ENCODE peak calls at places on chromosomes 12 and 14, in seven cellular contexts. One of them, this sample, is unnamed.

GRCh38 chr14:92425101-92425500 is 88.5 kb upstream of the RIN3 start:
- DNase-seq in SK-N-SH: no peak
- DNase-seq in sigmoid colon: no peak
- DNase-seq in esophagus squamous epithelium: no peak
- DNase-seq in hepatocyte: no peak
- DNase-seq in lower lobe of right lung: no peak
- DNase-seq in Panc1: no peak
- DNase-seq in this sample: no peak

GRCh38 chr14:104968541-104969401 is 9.4 kb downstream of the AHNAK2 start:
- DNase-seq in Panc1: no peak
- DNase-seq in esophagus squamous epithelium: no peak
- DNase-seq in hepatocyte: peak
- DNase-seq in lower lobe of right lung: peak
- DNase-seq in sigmoid colon: peak
- DNase-seq in SK-N-SH: peak
- DNase-seq in this sample: no peak

GRCh38 chr12:91877022-91877421 is 268.6 kb downstream of the BTG1 start:
- DNase-seq in Panc1: no peak
- DNase-seq in sigmoid colon: peak
- DNase-seq in hepatocyte: no peak
- DNase-seq in lower lobe of right lung: peak
- DNase-seq in esophagus squamous epithelium: peak
- DNase-seq in SK-N-SH: no peak
- DNase-seq in this sample: peak

GRCh38 chr12:16346931-16347330 is 514 bp upstream of the MGST1 start:
- DNase-seq in esophagus squamous epithelium: no peak
- DNase-seq in hepatocyte: peak
- DNase-seq in sigmoid colon: no peak
- DNase-seq in Panc1: no peak
- DNase-seq in SK-N-SH: no peak
- DNase-seq in lower lobe of right lung: no peak
- DNase-seq in this sample: peak

GRCh38 chr14:45786266-45786665 is 533.3 kb upstream of the MIS18BP1 start:
- DNase-seq in lower lobe of right lung: no peak
- DNase-seq in hepatocyte: no peak
- DNase-seq in Panc1: no peak
- DNase-seq in sigmoid colon: no peak
- DNase-seq in esophagus squamous epithelium: no peak
- DNase-seq in SK-N-SH: no peak
- DNase-seq in this sample: no peak

GRCh38 chr14:93894992-93895391 is 32.2 kb upstream of the FAM181A start:
- DNase-seq in esophagus squamous epithelium: no peak
- DNase-seq in sigmoid colon: no peak
- DNase-seq in lower lobe of right lung: no peak
- DNase-seq in hepatocyte: no peak
- DNase-seq in Panc1: no peak
- DNase-seq in SK-N-SH: peak
- DNase-seq in this sample: no peak

GRCh38 chr12:98948566-98948965 is 303.5 kb downstream of the APAF1 start:
- DNase-seq in esophagus squamous epithelium: no peak
- DNase-seq in lower lobe of right lung: no peak
- DNase-seq in hepatocyte: no peak
- DNase-seq in sigmoid colon: no peak
- DNase-seq in SK-N-SH: no peak
- DNase-seq in Panc1: no peak
- DNase-seq in this sample: no peak

GRCh38 chr14:99023371-99023770 is 248.6 kb downstream of the BCL11B start:
- DNase-seq in sigmoid colon: no peak
- DNase-seq in SK-N-SH: no peak
- DNase-seq in lower lobe of right lung: no peak
- DNase-seq in esophagus squamous epithelium: no peak
- DNase-seq in hepatocyte: no peak
- DNase-seq in Panc1: no peak
- DNase-seq in this sample: no peak

GRCh38 chr12:119676573-119676972 is 8.6 kb downstream of the PRKAB1 start:
- DNase-seq in esophagus squamous epithelium: no peak
- DNase-seq in Panc1: no peak
- DNase-seq in hepatocyte: no peak
- DNase-seq in SK-N-SH: no peak
- DNase-seq in lower lobe of right lung: no peak
- DNase-seq in sigmoid colon: no peak
- DNase-seq in this sample: no peak

GRCh38 chr14:36522347-36522971 is 2.4 kb upstream of the NKX2-1 start:
- DNase-seq in Panc1: no peak
- DNase-seq in esophagus squamous epithelium: no peak
- DNase-seq in sigmoid colon: no peak
- DNase-seq in lower lobe of right lung: no peak
- DNase-seq in hepatocyte: no peak
- DNase-seq in SK-N-SH: no peak
- DNase-seq in this sample: no peak

GRCh38 chr12:100234591-100235304 is 32.1 kb downstream of the DEPDC4 start:
- DNase-seq in esophagus squamous epithelium: no peak
- DNase-seq in SK-N-SH: peak
- DNase-seq in hepatocyte: peak
- DNase-seq in lower lobe of right lung: no peak
- DNase-seq in sigmoid colon: no peak
- DNase-seq in Panc1: peak
- DNase-seq in this sample: peak

GRCh38 chr14:63852271-63852816 is 460 bp upstream of the SYNE2 start:
- DNase-seq in lower lobe of right lung: no peak
- DNase-seq in Panc1: no peak
- DNase-seq in SK-N-SH: peak
- DNase-seq in hepatocyte: no peak
- DNase-seq in esophagus squamous epithelium: no peak
- DNase-seq in sigmoid colon: no peak
- DNase-seq in this sample: peak

GRCh38 chr12:51721281-51721940 is 127.1 kb downstream of the FIGNL2 start:
- DNase-seq in Panc1: no peak
- DNase-seq in lower lobe of right lung: peak
- DNase-seq in SK-N-SH: peak
- DNase-seq in esophagus squamous epithelium: no peak
- DNase-seq in hepatocyte: peak
- DNase-seq in sigmoid colon: peak
- DNase-seq in this sample: peak

GRCh38 chr12:109581856-109582255 is 8.3 kb downstream of the MVK start:
- DNase-seq in SK-N-SH: no peak
- DNase-seq in lower lobe of right lung: peak
- DNase-seq in hepatocyte: no peak
- DNase-seq in Panc1: no peak
- DNase-seq in esophagus squamous epithelium: no peak
- DNase-seq in sigmoid colon: no peak
- DNase-seq in this sample: no peak

GRCh38 chr14:22379727-22380126 is 209.3 kb downstream of the DAD1 start:
- DNase-seq in Panc1: no peak
- DNase-seq in SK-N-SH: no peak
- DNase-seq in esophagus squamous epithelium: no peak
- DNase-seq in lower lobe of right lung: no peak
- DNase-seq in sigmoid colon: no peak
- DNase-seq in hepatocyte: no peak
- DNase-seq in this sample: no peak

GRCh38 chr12:113396828-113397496 is 6.7 kb downstream of the SDS start:
- DNase-seq in esophagus squamous epithelium: no peak
- DNase-seq in hepatocyte: no peak
- DNase-seq in SK-N-SH: peak
- DNase-seq in lower lobe of right lung: no peak
- DNase-seq in Panc1: no peak
- DNase-seq in sigmoid colon: no peak
- DNase-seq in this sample: no peak

GRCh38 chr12:119843100-119843499 is 34.0 kb downstream of the CIT start:
- DNase-seq in lower lobe of right lung: no peak
- DNase-seq in Panc1: no peak
- DNase-seq in SK-N-SH: no peak
- DNase-seq in esophagus squamous epithelium: no peak
- DNase-seq in hepatocyte: peak
- DNase-seq in sigmoid colon: no peak
- DNase-seq in this sample: no peak

DNA sequence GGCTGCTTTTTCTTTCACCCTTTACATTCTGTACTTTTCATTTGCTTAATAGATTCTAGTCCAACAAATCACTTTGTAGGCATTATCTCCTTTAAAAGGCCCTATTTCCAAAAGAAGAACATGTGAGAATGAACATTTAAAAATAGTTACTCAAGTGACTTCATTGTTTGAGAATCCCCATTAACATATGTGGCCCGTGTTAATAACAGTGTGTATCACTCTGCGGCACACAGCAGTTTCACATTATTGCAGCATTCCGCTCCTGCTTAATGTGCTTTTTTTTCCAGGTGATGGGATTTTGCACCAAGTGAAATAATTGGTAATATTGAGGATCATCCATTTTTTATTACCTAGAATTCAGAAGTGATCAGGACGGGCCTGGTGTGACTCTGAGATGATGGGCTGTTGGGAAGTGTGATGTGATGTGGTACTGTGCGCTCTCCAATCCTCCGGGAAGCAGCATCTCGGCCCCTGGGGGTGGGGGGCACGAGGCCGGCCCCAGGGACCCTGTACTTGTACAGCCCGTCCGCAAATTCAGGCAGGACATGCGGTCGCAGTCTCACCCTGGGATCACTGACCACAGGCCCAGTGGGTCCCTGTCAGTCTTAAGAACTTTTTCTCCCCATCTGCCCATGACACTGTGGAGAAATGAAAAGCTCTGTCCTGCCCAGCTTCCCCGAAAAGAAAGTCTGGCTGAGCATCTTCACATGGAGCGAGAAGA is 32.9 kb downstream of the SLC15A4 start:
- DNase-seq in lower lobe of right lung: no peak
- DNase-seq in hepatocyte: no peak
- DNase-seq in Panc1: no peak
- DNase-seq in sigmoid colon: peak
- DNase-seq in esophagus squamous epithelium: no peak
- DNase-seq in SK-N-SH: no peak
- DNase-seq in this sample: no peak
- H3K27ac ChIP-seq in lower lobe of right lung: no peak
- H3K27ac ChIP-seq in hepatocyte: no peak
- H3K27ac ChIP-seq in Panc1: no peak
- H3K27ac ChIP-seq in sigmoid colon: no peak
- H3K27ac ChIP-seq in esophagus squamous epithelium: no peak
- H3K27ac ChIP-seq in SK-N-SH: no peak
- H3K27ac ChIP-seq in this sample: no peak

DNA sequence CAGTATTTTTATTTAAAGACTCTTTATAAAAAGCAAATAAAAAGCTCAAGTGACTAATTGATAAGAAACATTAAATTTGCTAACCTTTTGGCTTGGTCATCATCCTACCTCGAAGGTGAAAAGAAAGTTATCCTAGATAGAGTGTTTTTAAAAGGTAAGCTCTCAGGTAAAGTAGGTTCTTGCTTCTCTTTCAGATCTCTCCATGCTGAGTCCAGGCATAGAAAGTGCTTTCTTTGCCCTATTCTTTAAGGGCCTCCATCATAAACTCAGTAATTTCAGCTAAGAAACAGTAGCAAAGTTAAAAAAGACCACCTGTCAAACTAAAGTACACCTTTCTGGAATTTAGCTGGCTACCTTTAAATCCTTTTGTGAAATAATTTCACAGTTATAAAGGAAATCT is 20.6 kb upstream of the ANHX start:
- DNase-seq in hepatocyte: no peak
- DNase-seq in SK-N-SH: no peak
- DNase-seq in esophagus squamous epithelium: no peak
- DNase-seq in lower lobe of right lung: no peak
- DNase-seq in Panc1: no peak
- DNase-seq in sigmoid colon: no peak
- DNase-seq in this sample: no peak
- H3K27ac ChIP-seq in hepatocyte: no peak
- H3K27ac ChIP-seq in SK-N-SH: no peak
- H3K27ac ChIP-seq in esophagus squamous epithelium: no peak
- H3K27ac ChIP-seq in lower lobe of right lung: no peak
- H3K27ac ChIP-seq in Panc1: no peak
- H3K27ac ChIP-seq in sigmoid colon: no peak
- H3K27ac ChIP-seq in this sample: no peak

GRCh38 chr14:68561531-68562007 is 231.3 kb downstream of the ZFP36L1 start:
- DNase-seq in lower lobe of right lung: no peak
- DNase-seq in hepatocyte: no peak
- DNase-seq in SK-N-SH: no peak
- DNase-seq in Panc1: no peak
- DNase-seq in sigmoid colon: peak
- DNase-seq in esophagus squamous epithelium: no peak
- DNase-seq in this sample: no peak
- H3K27ac ChIP-seq in lower lobe of right lung: peak
- H3K27ac ChIP-seq in hepatocyte: no peak
- H3K27ac ChIP-seq in SK-N-SH: no peak
- H3K27ac ChIP-seq in Panc1: no peak
- H3K27ac ChIP-seq in sigmoid colon: peak
- H3K27ac ChIP-seq in esophagus squamous epithelium: no peak
- H3K27ac ChIP-seq in this sample: no peak

GRCh38 chr12:116456683-116457082 is 102.5 kb upstream of the MAP1LC3B2 start:
- DNase-seq in hepatocyte: no peak
- DNase-seq in Panc1: no peak
- DNase-seq in esophagus squamous epithelium: no peak
- DNase-seq in SK-N-SH: no peak
- DNase-seq in lower lobe of right lung: no peak
- DNase-seq in sigmoid colon: no peak
- DNase-seq in this sample: no peak
- H3K27ac ChIP-seq in hepatocyte: peak
- H3K27ac ChIP-seq in Panc1: peak
- H3K27ac ChIP-seq in esophagus squamous epithelium: peak
- H3K27ac ChIP-seq in SK-N-SH: no peak
- H3K27ac ChIP-seq in lower lobe of right lung: peak
- H3K27ac ChIP-seq in sigmoid colon: peak
- H3K27ac ChIP-seq in this sample: no peak

GRCh38 chr12:47801904-47802246 is 17.8 kb downstream of the HDAC7 start:
- DNase-seq in SK-N-SH: no peak
- DNase-seq in Panc1: no peak
- DNase-seq in lower lobe of right lung: peak
- DNase-seq in esophagus squamous epithelium: no peak
- DNase-seq in sigmoid colon: no peak
- DNase-seq in hepatocyte: no peak
- DNase-seq in this sample: no peak

GRCh38 chr12:47804177-47804576 is 15.5 kb downstream of the HDAC7 start:
- DNase-seq in hepatocyte: no peak
- DNase-seq in sigmoid colon: no peak
- DNase-seq in Panc1: no peak
- DNase-seq in SK-N-SH: no peak
- DNase-seq in lower lobe of right lung: no peak
- DNase-seq in esophagus squamous epithelium: no peak
- DNase-seq in this sample: no peak

GRCh38 chr12:47802312-47802711 is 17.4 kb downstream of the HDAC7 start:
- DNase-seq in hepatocyte: no peak
- DNase-seq in lower lobe of right lung: peak
- DNase-seq in sigmoid colon: no peak
- DNase-seq in esophagus squamous epithelium: no peak
- DNase-seq in Panc1: no peak
- DNase-seq in SK-N-SH: peak
- DNase-seq in this sample: no peak

GRCh38 chr12:47801170-47801903 is 18.4 kb downstream of the HDAC7 start:
- DNase-seq in hepatocyte: no peak
- DNase-seq in Panc1: no peak
- DNase-seq in sigmoid colon: no peak
- DNase-seq in esophagus squamous epithelium: no peak
- DNase-seq in SK-N-SH: no peak
- DNase-seq in lower lobe of right lung: peak
- DNase-seq in this sample: no peak

GRCh38 chr12:47803196-47803875 is 16.4 kb downstream of the HDAC7 start:
- DNase-seq in lower lobe of right lung: peak
- DNase-seq in sigmoid colon: no peak
- DNase-seq in esophagus squamous epithelium: no peak
- DNase-seq in hepatocyte: no peak
- DNase-seq in SK-N-SH: no peak
- DNase-seq in Panc1: no peak
- DNase-seq in this sample: no peak
- H3K27ac ChIP-seq in lower lobe of right lung: peak
- H3K27ac ChIP-seq in sigmoid colon: peak
- H3K27ac ChIP-seq in esophagus squamous epithelium: peak
- H3K27ac ChIP-seq in hepatocyte: no peak
- H3K27ac ChIP-seq in SK-N-SH: no peak
- H3K27ac ChIP-seq in Panc1: no peak
- H3K27ac ChIP-seq in this sample: no peak